ENCODE peak calls at places on chromosomes 2 and 18, in five cellular contexts. One of them, this sample, is unnamed.

GRCh38 chr2:6986251-6986893 is 69.2 kb downstream of the RNF144A start:
- DNase-seq in epithelial cell of esophagus: no peak
- DNase-seq in SK-N-MC: no peak
- DNase-seq in OCI-LY7: no peak
- DNase-seq in upper lobe of left lung: no peak
- DNase-seq in this sample: no peak

GRCh38 chr2:37776487-37776886 is 105.0 kb upstream of the CDC42EP3 start:
- DNase-seq in SK-N-MC: no peak
- DNase-seq in upper lobe of left lung: no peak
- DNase-seq in OCI-LY7: no peak
- DNase-seq in epithelial cell of esophagus: peak
- DNase-seq in this sample: no peak

GRCh38 chr2:213934560-213934959 is 476.3 kb upstream of the VWC2L start:
- DNase-seq in SK-N-MC: no peak
- DNase-seq in epithelial cell of esophagus: peak
- DNase-seq in upper lobe of left lung: no peak
- DNase-seq in OCI-LY7: peak
- DNase-seq in this sample: peak

GRCh38 chr2:8018956-8019355 is 662.9 kb upstream of the ID2 start:
- DNase-seq in SK-N-MC: no peak
- DNase-seq in OCI-LY7: no peak
- DNase-seq in epithelial cell of esophagus: no peak
- DNase-seq in upper lobe of left lung: no peak
- DNase-seq in this sample: no peak

GRCh38 chr18:59881728-59882685 is 17.8 kb upstream of the PMAIP1 start:
- DNase-seq in OCI-LY7: no peak
- DNase-seq in upper lobe of left lung: no peak
- DNase-seq in SK-N-MC: no peak
- DNase-seq in epithelial cell of esophagus: peak
- DNase-seq in this sample: no peak

GRCh38 chr2:232542715-232543467 is 3.4 kb downstream of the CHRNG start:
- DNase-seq in OCI-LY7: no peak
- DNase-seq in SK-N-MC: no peak
- DNase-seq in upper lobe of left lung: peak
- DNase-seq in epithelial cell of esophagus: no peak
- DNase-seq in this sample: no peak

GRCh38 chr2:234625626-234626253 is 128.9 kb upstream of the ARL4C start:
- DNase-seq in OCI-LY7: no peak
- DNase-seq in epithelial cell of esophagus: no peak
- DNase-seq in SK-N-MC: no peak
- DNase-seq in upper lobe of left lung: no peak
- DNase-seq in this sample: peak

GRCh38 chr2:30683240-30683956 is 123.8 kb downstream of the CAPN13 start:
- DNase-seq in SK-N-MC: no peak
- DNase-seq in OCI-LY7: peak
- DNase-seq in epithelial cell of esophagus: peak
- DNase-seq in upper lobe of left lung: no peak
- DNase-seq in this sample: no peak

GRCh38 chr2:165440367-165440766 is 29.1 kb upstream of the CSRNP3 start:
- DNase-seq in SK-N-MC: peak
- DNase-seq in epithelial cell of esophagus: no peak
- DNase-seq in OCI-LY7: no peak
- DNase-seq in upper lobe of left lung: no peak
- DNase-seq in this sample: no peak

GRCh38 chr18:79413901-79414300 is 18.2 kb downstream of the NFATC1 start:
- DNase-seq in epithelial cell of esophagus: no peak
- DNase-seq in SK-N-MC: no peak
- DNase-seq in upper lobe of left lung: peak
- DNase-seq in OCI-LY7: no peak
- DNase-seq in this sample: no peak

GRCh38 chr2:169513926-169514325 is 4.4 kb downstream of the KLHL41 start:
- DNase-seq in SK-N-MC: no peak
- DNase-seq in upper lobe of left lung: no peak
- DNase-seq in OCI-LY7: no peak
- DNase-seq in epithelial cell of esophagus: no peak
- DNase-seq in this sample: no peak

GRCh38 chr2:61340242-61340641 is 130.6 kb downstream of the USP34 start:
- DNase-seq in epithelial cell of esophagus: peak
- DNase-seq in OCI-LY7: no peak
- DNase-seq in upper lobe of left lung: no peak
- DNase-seq in SK-N-MC: no peak
- DNase-seq in this sample: no peak

GRCh38 chr2:43078781-43079755 is 147.3 kb downstream of the ZFP36L2 start:
- DNase-seq in SK-N-MC: no peak
- DNase-seq in upper lobe of left lung: no peak
- DNase-seq in epithelial cell of esophagus: no peak
- DNase-seq in OCI-LY7: no peak
- DNase-seq in this sample: no peak

GRCh38 chr2:95297088-95297487 is at the start of gene KCNIP3:
- DNase-seq in epithelial cell of esophagus: no peak
- DNase-seq in OCI-LY7: no peak
- DNase-seq in SK-N-MC: no peak
- DNase-seq in upper lobe of left lung: no peak
- DNase-seq in this sample: peak

GRCh38 chr2:64655873-64656272 is 2.2 kb upstream of the SERTAD2 start:
- DNase-seq in SK-N-MC: no peak
- DNase-seq in upper lobe of left lung: no peak
- DNase-seq in OCI-LY7: peak
- DNase-seq in epithelial cell of esophagus: no peak
- DNase-seq in this sample: peak

GRCh38 chr2:141666191-141666590 is 464.6 kb downstream of the LRP1B start:
- DNase-seq in epithelial cell of esophagus: no peak
- DNase-seq in SK-N-MC: no peak
- DNase-seq in upper lobe of left lung: no peak
- DNase-seq in OCI-LY7: no peak
- DNase-seq in this sample: no peak

GRCh38 chr18:78521744-78522143 is 457.9 kb upstream of the SALL3 start:
- DNase-seq in upper lobe of left lung: no peak
- DNase-seq in epithelial cell of esophagus: no peak
- DNase-seq in SK-N-MC: no peak
- DNase-seq in OCI-LY7: no peak
- DNase-seq in this sample: no peak

GRCh38 chr2:21303876-21304275 is 180.1 kb downstream of the TDRD15 start:
- DNase-seq in upper lobe of left lung: no peak
- DNase-seq in epithelial cell of esophagus: no peak
- DNase-seq in OCI-LY7: no peak
- DNase-seq in SK-N-MC: no peak
- DNase-seq in this sample: no peak

GRCh38 chr2:161010503-161010902 is 149.7 kb upstream of the TANK start:
- DNase-seq in OCI-LY7: no peak
- DNase-seq in upper lobe of left lung: no peak
- DNase-seq in epithelial cell of esophagus: no peak
- DNase-seq in SK-N-MC: no peak
- DNase-seq in this sample: no peak

GRCh38 chr2:176115883-176116813 is at the start of gene HOXD10:
- DNase-seq in OCI-LY7: no peak
- DNase-seq in epithelial cell of esophagus: no peak
- DNase-seq in upper lobe of left lung: peak
- DNase-seq in SK-N-MC: no peak
- DNase-seq in this sample: no peak

GRCh38 chr2:219468410-219469185 is 30.1 kb upstream of the GMPPA start:
- DNase-seq in SK-N-MC: no peak
- DNase-seq in OCI-LY7: no peak
- DNase-seq in upper lobe of left lung: peak
- DNase-seq in epithelial cell of esophagus: no peak
- DNase-seq in this sample: no peak

GRCh38 chr2:126864861-126865260 is 33.8 kb upstream of the TEX51 start:
- DNase-seq in epithelial cell of esophagus: no peak
- DNase-seq in SK-N-MC: no peak
- DNase-seq in OCI-LY7: peak
- DNase-seq in upper lobe of left lung: no peak
- DNase-seq in this sample: no peak

GRCh38 chr2:140882671-140883620 is 1247.9 kb downstream of the LRP1B start:
- DNase-seq in OCI-LY7: no peak
- DNase-seq in SK-N-MC: no peak
- DNase-seq in epithelial cell of esophagus: no peak
- DNase-seq in upper lobe of left lung: no peak
- DNase-seq in this sample: no peak

GRCh38 chr2:74653589-74653984 is 460 bp upstream of the SEMA4F start:
- DNase-seq in OCI-LY7: no peak
- DNase-seq in upper lobe of left lung: no peak
- DNase-seq in epithelial cell of esophagus: no peak
- DNase-seq in SK-N-MC: no peak
- DNase-seq in this sample: no peak

GRCh38 chr2:101014264-101014857 is 12.3 kb downstream of the RPL31 start:
- DNase-seq in upper lobe of left lung: no peak
- DNase-seq in epithelial cell of esophagus: no peak
- DNase-seq in OCI-LY7: no peak
- DNase-seq in SK-N-MC: no peak
- DNase-seq in this sample: no peak

GRCh38 chr2:23939054-23939436 is 1.2 kb upstream of the UBXN2A start:
- DNase-seq in epithelial cell of esophagus: no peak
- DNase-seq in OCI-LY7: no peak
- DNase-seq in SK-N-MC: no peak
- DNase-seq in upper lobe of left lung: no peak
- DNase-seq in this sample: no peak

GRCh38 chr2:74835831-74836674 is 2.1 kb downstream of the HK2 start:
- DNase-seq in epithelial cell of esophagus: peak
- DNase-seq in upper lobe of left lung: no peak
- DNase-seq in OCI-LY7: peak
- DNase-seq in SK-N-MC: no peak
- DNase-seq in this sample: peak

GRCh38 chr2:106531676-106532075 is 44.5 kb downstream of the CD8B2 start:
- DNase-seq in SK-N-MC: no peak
- DNase-seq in upper lobe of left lung: no peak
- DNase-seq in epithelial cell of esophagus: no peak
- DNase-seq in OCI-LY7: no peak
- DNase-seq in this sample: no peak

GRCh38 chr2:97965146-97965545 is 30.6 kb downstream of the TMEM131 start:
- DNase-seq in SK-N-MC: no peak
- DNase-seq in epithelial cell of esophagus: no peak
- DNase-seq in upper lobe of left lung: no peak
- DNase-seq in OCI-LY7: no peak
- DNase-seq in this sample: no peak

GRCh38 chr18:76573325-76574025 is 78.4 kb upstream of the ZNF516 start:
- DNase-seq in SK-N-MC: no peak
- DNase-seq in upper lobe of left lung: no peak
- DNase-seq in OCI-LY7: no peak
- DNase-seq in epithelial cell of esophagus: peak
- DNase-seq in this sample: no peak

GRCh38 chr18:61901334-61901986 is 8.7 kb upstream of the RNF152 start:
- DNase-seq in upper lobe of left lung: no peak
- DNase-seq in epithelial cell of esophagus: peak
- DNase-seq in OCI-LY7: peak
- DNase-seq in SK-N-MC: peak
- DNase-seq in this sample: peak

GRCh38 chr2:183001948-183002347 is 36.3 kb downstream of the NCKAP1 start:
- DNase-seq in OCI-LY7: no peak
- DNase-seq in epithelial cell of esophagus: no peak
- DNase-seq in SK-N-MC: no peak
- DNase-seq in upper lobe of left lung: no peak
- DNase-seq in this sample: no peak

GRCh38 chr2:174914894-174915760 is 90.1 kb downstream of the CHN1 start:
- DNase-seq in SK-N-MC: peak
- DNase-seq in upper lobe of left lung: no peak
- DNase-seq in epithelial cell of esophagus: no peak
- DNase-seq in OCI-LY7: no peak
- DNase-seq in this sample: no peak

GRCh38 chr2:173359231-173359630 is 4.6 kb downstream of the CDCA7 start:
- DNase-seq in epithelial cell of esophagus: no peak
- DNase-seq in upper lobe of left lung: no peak
- DNase-seq in OCI-LY7: peak
- DNase-seq in SK-N-MC: no peak
- DNase-seq in this sample: peak
- H3K4me3 ChIP-seq in epithelial cell of esophagus: no peak
- H3K4me3 ChIP-seq in upper lobe of left lung: no peak
- H3K4me3 ChIP-seq in OCI-LY7: peak
- H3K4me3 ChIP-seq in SK-N-MC: no peak
- H3K4me3 ChIP-seq in this sample: no peak

GRCh38 chr2:181393472-181393871 is 63.7 kb upstream of the ITGA4 start:
- DNase-seq in upper lobe of left lung: no peak
- DNase-seq in SK-N-MC: no peak
- DNase-seq in epithelial cell of esophagus: peak
- DNase-seq in OCI-LY7: no peak
- DNase-seq in this sample: no peak
- H3K4me3 ChIP-seq in upper lobe of left lung: peak
- H3K4me3 ChIP-seq in SK-N-MC: no peak
- H3K4me3 ChIP-seq in epithelial cell of esophagus: no peak
- H3K4me3 ChIP-seq in OCI-LY7: no peak
- H3K4me3 ChIP-seq in this sample: peak

GRCh38 chr2:10912076-10912731 is 470 bp downstream of the KCNF1 start:
- DNase-seq in epithelial cell of esophagus: no peak
- DNase-seq in SK-N-MC: no peak
- DNase-seq in upper lobe of left lung: peak
- DNase-seq in OCI-LY7: no peak
- DNase-seq in this sample: no peak
- H3K4me3 ChIP-seq in epithelial cell of esophagus: peak
- H3K4me3 ChIP-seq in SK-N-MC: peak
- H3K4me3 ChIP-seq in upper lobe of left lung: peak
- H3K4me3 ChIP-seq in OCI-LY7: no peak
- H3K4me3 ChIP-seq in this sample: no peak

DNA sequence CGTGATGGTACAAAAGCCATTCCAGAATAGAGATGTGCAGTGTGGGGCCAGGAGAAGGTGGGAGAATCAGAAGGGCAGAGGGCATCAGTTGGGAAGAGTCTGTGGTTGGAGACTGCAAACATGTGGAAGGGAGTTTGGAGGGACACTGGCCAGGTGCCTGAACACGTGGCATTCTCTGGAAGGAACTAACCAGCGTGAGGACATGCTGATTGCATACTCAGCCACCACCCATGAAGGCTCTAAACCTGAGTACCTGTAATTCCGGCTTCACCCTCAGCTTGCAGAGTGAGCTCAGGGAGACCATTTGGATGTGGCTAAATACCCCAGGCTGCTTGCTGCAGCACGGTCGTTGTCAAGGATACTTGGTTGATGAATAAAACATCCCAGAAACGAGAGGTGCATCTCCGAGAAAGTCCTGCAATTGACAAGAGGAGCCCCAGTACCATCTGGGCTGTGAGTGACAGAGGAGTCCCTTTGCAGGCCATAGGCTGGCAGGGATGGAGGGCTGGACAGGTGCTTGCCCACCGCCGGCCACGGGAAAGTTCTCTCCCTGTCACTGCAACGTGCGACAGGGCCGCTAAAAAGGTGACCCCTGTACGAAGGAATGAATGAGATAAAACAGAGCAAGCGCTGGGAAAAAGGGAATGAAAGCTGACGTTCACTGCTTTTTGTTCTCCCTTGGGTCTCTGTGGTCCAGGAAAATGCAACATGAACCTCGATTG is 5.0 kb downstream of the ACKR3 start:
- DNase-seq in upper lobe of left lung: no peak
- DNase-seq in SK-N-MC: no peak
- DNase-seq in OCI-LY7: no peak
- DNase-seq in epithelial cell of esophagus: peak
- DNase-seq in this sample: no peak
- H3K4me3 ChIP-seq in upper lobe of left lung: no peak
- H3K4me3 ChIP-seq in SK-N-MC: no peak
- H3K4me3 ChIP-seq in OCI-LY7: no peak
- H3K4me3 ChIP-seq in epithelial cell of esophagus: peak
- H3K4me3 ChIP-seq in this sample: no peak

GRCh38 chr2:46471-47345 is at the start of gene FAM110C:
- DNase-seq in epithelial cell of esophagus: peak
- DNase-seq in OCI-LY7: no peak
- DNase-seq in upper lobe of left lung: peak
- DNase-seq in SK-N-MC: no peak
- DNase-seq in this sample: no peak
- H3K4me3 ChIP-seq in epithelial cell of esophagus: peak
- H3K4me3 ChIP-seq in OCI-LY7: no peak
- H3K4me3 ChIP-seq in upper lobe of left lung: peak
- H3K4me3 ChIP-seq in SK-N-MC: no peak
- H3K4me3 ChIP-seq in this sample: peak

This sample was measured in Jurkat, Clone E6-1.